ENCODE peak calls at places on chromosomes 13 and 19, in five cellular contexts. Z is mucosa of gallbladder; M is RPMI8226; X is fibroblast of lung; T is activated CD4-positive, CD25-positive, alpha-beta regulatory T cell treated with anti-CD3 and anti-CD28 coated beads, Interleukin-2, amount 50 U/mL, for 16 hours. R is an unnamed sample.

GRCh38 chr13:111177081-111177711 is 62.1 kb downstream of the ARHGEF7 start:
- DNase-seq in Z (peak), M (no peak), X (peak), T (no peak), R (peak)

GRCh38 chr13:99273128-99273527 is 14.9 kb upstream of the GPR18 start:
- DNase-seq in Z (no peak), M (no peak), X (no peak), T (no peak), R (no peak)

GRCh38 chr19:29956855-29957254 is 14.8 kb downstream of the URI1 start:
- DNase-seq in Z (no peak), M (no peak), X (no peak), T (no peak), R (no peak)

GRCh38 chr13:86633346-86633745 is 834.1 kb upstream of the SLITRK6 start:
- DNase-seq in Z (no peak), M (no peak), X (peak), T (no peak), R (no peak)

GRCh38 chr13:87887459-87888123 is 216.4 kb downstream of the SLITRK5 start:
- DNase-seq in Z (no peak), M (peak), X (no peak), T (no peak), R (no peak)

GRCh38 chr13:97535619-97536018 is 101.7 kb downstream of the RAP2A start:
- DNase-seq in Z (no peak), M (no peak), X (peak), T (no peak), R (no peak)

GRCh38 chr13:60226507-60226906 is 62.8 kb upstream of the DIAPH3 start:
- DNase-seq in Z (no peak), M (peak), X (peak), T (no peak), R (no peak)

GRCh38 chr13:83121904-83122303 is 760.4 kb downstream of the SLITRK1 start:
- DNase-seq in Z (no peak), M (no peak), X (peak), T (no peak), R (no peak)

GRCh38 chr13:111577956-111578595 is 257.6 kb downstream of the TEX29 start:
- DNase-seq in Z (no peak), M (peak), X (no peak), T (no peak), R (no peak)

GRCh38 chr19:47719047-47719885 is 6.0 kb downstream of the EHD2 start:
- DNase-seq in Z (peak), M (no peak), X (peak), T (no peak), R (peak)